ENCODE peak calls at places on chromosomes 11 and 22, in eight cellular contexts. R is psoas muscle, C is fibroblast of pulmonary artery, J is heart left ventricle, M is lung, I is endothelial cell, P is uterus, F is colonic mucosa. G is an unnamed sample.

GRCh38 chr11:126744699-126745098 is 255.9 kb downstream of the KIRREL3 start:
- DNase-seq in R (no peak), C (no peak), J (no peak), M (no peak), I (no peak), P (no peak), F (no peak), G (no peak)

GRCh38 chr11:120385110-120385509 is 48.9 kb downstream of the ARHGEF12 start:
- DNase-seq in R (no peak), C (no peak), J (no peak), M (no peak), I (no peak), P (no peak), F (no peak), G (no peak)

GRCh38 chr11:63839508-63840355 is 822 bp downstream of the MARK2 start:
- DNase-seq in R (peak; percentile 62), C (no peak), J (peak; percentile 33), M (peak; percentile 44), I (peak; percentile 42), P (peak; percentile 42), F (peak; percentile 66), G (no peak)

GRCh38 chr11:46457659-46458058 is 66.1 kb upstream of the CHRM4 start:
- DNase-seq in R (no peak), C (peak; percentile 31), J (no peak), M (peak; percentile 49), I (no peak), P (no peak), F (no peak), G (no peak)

GRCh38 chr11:113906038-113906437 is 1.4 kb downstream of the HTR3B start:
- DNase-seq in R (no peak), C (peak; percentile 31), J (no peak), M (no peak), I (peak; percentile 35), P (no peak), F (peak; percentile 68), G (no peak)

GRCh38 chr11:19345848-19346681 is 105.3 kb upstream of the E2F8 start:
- DNase-seq in R (peak; percentile 56), C (peak; percentile 45), J (no peak), M (no peak), I (peak; percentile 20), P (no peak), F (no peak), G (no peak)

GRCh38 chr11:93903989-93904388 is 53.6 kb upstream of the VSTM5 start:
- DNase-seq in R (no peak), C (no peak), J (no peak), M (no peak), I (no peak), P (no peak), F (no peak), G (no peak)

GRCh38 chr22:28034760-28035401 is 115.8 kb upstream of the PITPNB start:
- DNase-seq in R (peak; percentile 95), C (peak; percentile 85), J (peak; percentile 87), M (peak; percentile 65), I (no peak), P (peak; percentile 81), F (peak; percentile 39), G (peak; percentile 83)

GRCh38 chr11:112085822-112086421 is 634 bp downstream of the TIMM8B start:
- DNase-seq in R (no peak), C (peak; percentile 31), J (peak; percentile 8), M (no peak), I (no peak), P (peak; percentile 19), F (peak; percentile 41), G (no peak)

GRCh38 chr11:72712168-72712721 is 38.0 kb upstream of the PDE2A start:
- DNase-seq in R (peak; percentile 83), C (no peak), J (peak; percentile 69), M (peak; percentile 61), I (no peak), P (no peak), F (peak; percentile 42), G (no peak)

GRCh38 chr11:120186799-120187591 is 23.8 kb upstream of the OAF start:
- DNase-seq in R (peak; percentile 56), C (no peak), J (peak; percentile 52), M (no peak), I (no peak), P (peak; percentile 32), F (peak; percentile 78), G (peak; percentile 72)

GRCh38 chr22:50544078-50544745 is 1.5 kb upstream of the KLHDC7B start:
- DNase-seq in R (peak; percentile 85), C (peak; percentile 65), J (peak; percentile 79), M (peak; percentile 82), I (peak; percentile 88), P (no peak), F (peak; percentile 90), G (no peak)

GRCh38 chr22:50546326-50547230 is 879 bp downstream of the KLHDC7B start:
- DNase-seq in R (peak; percentile 36), C (no peak), J (no peak), M (no peak), I (no peak), P (no peak), F (no peak), G (no peak)

GRCh38 chr22:50544746-50545253 is 899 bp upstream of the KLHDC7B start:
- DNase-seq in R (peak; percentile 52), C (no peak), J (no peak), M (peak; percentile 74), I (no peak), P (no peak), F (peak; percentile 62), G (no peak)

GRCh38 chr22:50547231-50547851 is 1.6 kb downstream of the KLHDC7B start:
- DNase-seq in R (peak; percentile 49), C (no peak), J (no peak), M (no peak), I (no peak), P (no peak), F (no peak), G (no peak)

DNA sequence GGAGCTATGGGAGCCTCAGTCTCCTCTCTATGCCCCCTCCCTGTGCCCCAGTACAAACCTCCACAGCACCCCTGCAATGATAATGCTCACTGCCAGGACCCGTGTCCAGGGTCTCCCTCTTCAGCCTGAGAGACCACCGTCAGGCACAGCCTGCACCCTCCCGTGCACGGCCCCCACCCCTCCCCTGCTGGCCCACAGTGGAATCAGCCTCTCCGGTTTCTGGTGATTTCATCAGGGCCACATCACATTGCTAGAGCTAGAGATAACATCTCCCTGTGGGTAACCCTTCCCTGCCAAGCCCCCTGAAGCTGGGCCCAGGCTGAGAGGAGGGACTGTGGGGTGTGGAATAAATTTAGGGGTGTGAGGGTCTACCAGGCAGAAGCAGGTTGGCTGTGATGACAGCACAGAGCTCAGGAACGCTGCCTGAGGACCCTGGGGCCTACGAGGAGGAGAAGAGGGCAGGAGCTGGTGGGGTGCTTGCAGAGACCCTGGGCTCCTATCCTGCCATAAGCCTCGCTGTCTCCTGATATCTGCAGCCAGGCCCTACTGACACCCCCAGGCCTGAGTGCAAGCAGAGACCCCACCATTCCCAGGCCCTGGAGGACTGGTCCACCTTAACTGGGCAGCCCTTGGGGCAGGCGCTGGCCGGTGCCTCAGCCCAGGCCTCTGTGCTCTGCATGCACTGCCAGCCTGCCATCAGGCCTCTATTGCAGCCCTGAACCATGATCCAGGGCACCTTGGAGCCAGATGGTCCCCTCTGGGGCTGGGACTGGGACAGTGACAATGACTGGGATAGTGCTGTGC is at the start of gene KLHDC7B:
- DNase-seq in R (peak; percentile 46), C (no peak), J (no peak), M (no peak), I (no peak), P (no peak), F (no peak), G (no peak)
- TF ChIP-seq CTCF in R (no peak), C (peak; percentile 7), J (no peak), M (no peak), I (no peak), P (no peak), F (no peak), G (no peak)

DNA sequence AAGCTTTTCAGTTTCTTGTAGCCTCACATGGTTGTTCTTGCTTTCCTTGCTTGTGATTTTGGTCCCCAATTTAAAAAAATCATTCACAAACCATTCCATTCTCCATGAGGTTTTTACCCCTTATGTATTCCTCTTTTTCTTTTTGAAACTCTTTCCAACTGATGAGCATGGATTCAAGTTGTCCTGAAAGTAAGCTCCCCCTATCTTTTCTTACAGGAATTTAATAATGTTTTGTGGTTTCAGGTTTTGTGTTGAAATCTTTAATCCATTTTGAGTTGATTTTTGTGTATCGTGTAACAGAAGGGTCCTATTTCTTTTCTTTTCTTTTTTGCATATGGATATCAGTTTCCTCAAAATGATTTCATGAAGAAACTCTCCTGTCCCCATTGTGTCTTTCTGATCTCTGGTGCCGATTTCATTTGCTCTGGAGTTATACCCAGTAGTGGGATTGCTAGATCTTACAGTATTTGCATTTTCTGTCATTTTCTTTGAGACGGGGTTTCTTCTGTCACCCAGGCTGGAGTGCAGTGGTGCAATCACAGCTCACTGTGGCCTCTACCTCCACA is 58.5 kb downstream of the LRRC74B start:
- DNase-seq in R (no peak), C (no peak), J (no peak), M (no peak), I (no peak), P (no peak), F (no peak), G (no peak)
- TF ChIP-seq CTCF in R (no peak), C (no peak), J (no peak), M (no peak), I (no peak), P (no peak), F (no peak), G (no peak)

GRCh38 chr11:65380460-65381126 is 1.9 kb downstream of the SLC25A45 start:
- DNase-seq in R (no peak), C (no peak), J (no peak), M (no peak), I (no peak), P (no peak), F (peak; percentile 63), G (no peak)
- TF ChIP-seq CTCF in R (no peak), C (no peak), J (no peak), M (no peak), I (no peak), P (no peak), F (peak; percentile 22), G (no peak)

GRCh38 chr22:45688606-45689080 is 17.0 kb downstream of the ATXN10 start:
- DNase-seq in R (no peak), C (peak; percentile 88), J (no peak), M (no peak), I (no peak), P (no peak), F (no peak), G (no peak)

GRCh38 chr22:45692549-45692948 is 20.9 kb downstream of the ATXN10 start:
- DNase-seq in R (no peak), C (peak; percentile 61), J (no peak), M (no peak), I (no peak), P (no peak), F (no peak), G (no peak)

GRCh38 chr22:45686842-45687241 is 15.2 kb downstream of the ATXN10 start:
- DNase-seq in R (no peak), C (no peak), J (no peak), M (no peak), I (no peak), P (no peak), F (no peak), G (no peak)

GRCh38 chr22:45689195-45689594 is 17.6 kb downstream of the ATXN10 start:
- DNase-seq in R (no peak), C (no peak), J (no peak), M (no peak), I (no peak), P (no peak), F (no peak), G (no peak)

DNA sequence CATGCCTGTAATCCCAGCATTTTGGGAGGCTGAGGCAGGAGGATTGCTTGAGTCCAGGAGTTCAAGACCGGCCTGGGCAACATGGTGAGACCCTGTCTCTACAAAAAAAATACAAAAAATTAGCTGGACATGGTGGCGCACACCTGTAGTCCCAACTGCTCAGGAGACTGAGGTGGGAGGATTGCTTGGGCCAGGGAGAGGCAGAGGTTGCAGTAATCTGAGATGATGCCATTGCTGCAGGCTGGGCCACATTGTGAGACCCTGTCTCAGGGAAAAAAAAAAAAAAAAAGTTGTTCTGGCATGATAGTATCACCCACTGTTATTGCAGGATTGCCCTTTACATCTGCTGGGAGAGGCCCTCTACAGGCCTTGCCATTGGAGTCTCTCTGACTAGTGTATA is 18.4 kb downstream of the ATXN10 start:
- DNase-seq in R (no peak), C (no peak), J (no peak), M (no peak), I (no peak), P (no peak), F (no peak), G (no peak)
- TF ChIP-seq CTCF in R (no peak), C (no peak), J (no peak), M (no peak), I (no peak), P (no peak), F (no peak), G (no peak)